ENCODE peak calls at places on chromosomes 5 and 9, in eight cellular contexts. P is EH; L is right lobe of liver; W is activated naive CD8-positive, alpha-beta T cell treated with anti-CD3 and anti-CD28 coated beads, Interleukin-2, amount 50 U/mL, for 24 hours; A is T-cell; B is tibial nerve; K is effector memory CD4-positive, alpha-beta T cell; Z is NCI-H774. Y is an unnamed sample.

GRCh38 chr5:135444360-135444759 is 2.8 kb downstream of the DCANP1 start:
- DNase-seq in L (no peak), K (no peak), Z (no peak), A (no peak), P (no peak), B (no peak), W (no peak), Y (no peak)

GRCh38 chr5:131218392-131218791 is 45.5 kb upstream of the CDC42SE2 start:
- DNase-seq in Z (no peak), P (peak), W (no peak), L (no peak), B (no peak), K (no peak), A (no peak), Y (no peak)

GRCh38 chr5:169876376-169876775 is 103.9 kb downstream of the INSYN2B start:
- DNase-seq in W (no peak), Z (no peak), A (no peak), B (no peak), P (peak), L (no peak), K (no peak), Y (no peak)

GRCh38 chr5:169939731-169940130 is 40.6 kb downstream of the INSYN2B start:
- DNase-seq in Z (no peak), K (no peak), B (no peak), L (no peak), W (no peak), P (no peak), A (no peak), Y (no peak)

GRCh38 chr9:94870793-94871558 is 144.5 kb downstream of the AOPEP start:
- DNase-seq in A (peak), B (no peak), K (peak), L (no peak), W (peak), Z (no peak), P (peak), Y (no peak)

GRCh38 chr9:29214702-29215248 is 1641.5 kb upstream of the C9orf72 start:
- DNase-seq in Z (no peak), K (no peak), L (no peak), P (no peak), A (no peak), W (no peak), B (no peak), Y (no peak)

GRCh38 chr9:124003636-124004349 is 7.8 kb upstream of the LHX2 start:
- DNase-seq in B (no peak), P (no peak), Z (no peak), A (no peak), K (no peak), W (no peak), L (no peak), Y (no peak)

GRCh38 chr9:126275386-126276001 is 51.1 kb upstream of the MVB12B start:
- DNase-seq in P (peak), W (no peak), K (no peak), Z (no peak), L (no peak), B (no peak), A (no peak), Y (no peak)

GRCh38 chr9:13330396-13331004 is 51.0 kb upstream of the MPDZ start:
- DNase-seq in P (no peak), L (no peak), B (no peak), K (no peak), Z (no peak), W (no peak), A (no peak), Y (no peak)

GRCh38 chr9:127788337-127789011 is 2.6 kb downstream of the CDK9 start:
- DNase-seq in Z (no peak), A (no peak), K (no peak), P (no peak), B (no peak), L (peak), W (peak), Y (no peak)

GRCh38 chr5:75340714-75341478 is 3.9 kb downstream of the HMGCR start:
- DNase-seq in W (no peak), P (peak), A (no peak), L (no peak), Z (no peak), B (no peak), K (no peak), Y (no peak)

GRCh38 chr5:68838157-68838718 is 255.6 kb upstream of the SLC30A5 start:
- DNase-seq in P (no peak), L (no peak), K (no peak), A (no peak), W (no peak), B (peak), Z (no peak), Y (no peak)

GRCh38 chr5:107388111-107388861 is 282.5 kb downstream of the EFNA5 start:
- DNase-seq in B (no peak), A (no peak), Z (no peak), K (no peak), P (peak), W (no peak), L (no peak), Y (no peak)

GRCh38 chr5:110925398-110925797 is 146.1 kb upstream of the TSLP start:
- DNase-seq in Z (no peak), K (no peak), A (no peak), B (no peak), P (no peak), W (no peak), L (no peak), Y (no peak)

GRCh38 chr9:36963356-36963755 is 70.7 kb downstream of the PAX5 start:
- DNase-seq in P (no peak), Z (no peak), L (no peak), K (no peak), B (no peak), W (no peak), A (no peak), Y (no peak)

GRCh38 chr5:174877987-174878386 is 153.6 kb downstream of the MSX2 start:
- DNase-seq in B (no peak), K (no peak), P (no peak), L (no peak), A (no peak), Z (peak), W (no peak), Y (no peak)

GRCh38 chr5:16787278-16787677 is 148.8 kb downstream of the MYO10 start:
- DNase-seq in A (no peak), P (peak), K (no peak), W (no peak), Z (no peak), B (no peak), L (no peak), Y (no peak)

GRCh38 chr5:172722309-172722815 is 48.6 kb downstream of the DUSP1 start:
- DNase-seq in L (no peak), B (no peak), A (peak), Z (no peak), W (no peak), K (peak), P (peak), Y (no peak)

GRCh38 chr5:78472469-78473106 is 112.2 kb downstream of the SCAMP1 start:
- DNase-seq in W (no peak), Z (no peak), K (no peak), P (peak), L (no peak), B (no peak), A (no peak), Y (no peak)

GRCh38 chr9:4321554-4321953 is 21.7 kb upstream of the GLIS3 start:
- DNase-seq in K (no peak), W (no peak), Z (no peak), A (no peak), B (no peak), P (peak), L (no peak), Y (no peak)